ENCODE peak calls at places on chromosomes 4 and X, in four cellular contexts. A is lower lobe of right lung; Q is B cell; G is activated effector memory CD4-positive, alpha-beta T cell treated with Interleukin-2 at 50 U/mL for 16 hours. K is an unnamed sample.
A peak's percentile ranks its signal among the peaks of the same experiment; 100 is the strongest.

GRCh38 chr4:183758735-183759447 is 99.8 kb downstream of the TRAPPC11 start:
- DNase-seq in Q (no peak), A (no peak), G (no peak), K (no peak)

GRCh38 chrX:23493941-23494374 is 159.3 kb downstream of the PTCHD1 start:
- DNase-seq in G (no peak), A (no peak), Q (no peak), K (no peak)

GRCh38 chr4:134708616-134709015 is 507.0 kb upstream of the PABPC4L start:
- DNase-seq in Q (no peak), A (no peak), G (no peak), K (no peak)

GRCh38 chr4:156019238-156019637 is 65.6 kb upstream of the CTSO start:
- DNase-seq in A (no peak), Q (no peak), G (no peak), K (no peak)

GRCh38 chr4:128465523-128465922 is 177.9 kb upstream of the PGRMC2 start:
- DNase-seq in G (no peak), Q (no peak), A (no peak), K (no peak)

GRCh38 chr4:168880811-168881595 is 129.1 kb downstream of the CBR4 start:
- DNase-seq in Q (peak; percentile 30), G (no peak), A (no peak), K (peak; percentile 26)

GRCh38 chrX:12370444-12371089 is 232.3 kb downstream of the FRMPD4 start:
- DNase-seq in A (no peak), Q (no peak), G (no peak), K (no peak)

GRCh38 chr4:123107444-123108252 is 185.3 kb upstream of the NUDT6 start:
- DNase-seq in Q (no peak), A (peak; percentile 38), G (no peak), K (no peak)

GRCh38 chr4:177250056-177250696 is 59.5 kb upstream of the NEIL3 start:
- DNase-seq in G (peak; percentile 54), A (peak; percentile 71), Q (no peak), K (peak; percentile 20)

GRCh38 chrX:152637649-152638442 is at the start of gene GABRQ:
- DNase-seq in G (no peak), Q (no peak), A (peak; percentile 47), K (no peak)

GRCh38 chrX:148562846-148563245 is 62.4 kb downstream of the AFF2 start:
- DNase-seq in G (no peak), Q (no peak), A (no peak), K (no peak)

GRCh38 chr4:105194328-105195231 is 47.9 kb downstream of the TET2 start:
- DNase-seq in A (no peak), G (no peak), Q (no peak), K (peak; percentile 9)

GRCh38 chrX:96611619-96612362 is 72.9 kb upstream of the DIAPH2 start:
- DNase-seq in A (no peak), G (no peak), Q (no peak), K (no peak)

GRCh38 chr4:163484906-163485305 is 9.6 kb upstream of the TMA16 start:
- DNase-seq in G (no peak), A (no peak), Q (peak; percentile 48), K (no peak)

GRCh38 chr4:25913056-25913850 is 767 bp upstream of the SMIM20 start:
- DNase-seq in A (peak; percentile 60), G (peak; percentile 24), Q (peak; percentile 64), K (peak; percentile 15)

GRCh38 chr4:41148292-41148691 is 66.0 kb downstream of the APBB2 start:
- DNase-seq in Q (no peak), A (no peak), G (no peak), K (no peak)

GRCh38 chr4:1775731-1776500 is 17.2 kb upstream of the FGFR3 start:
- DNase-seq in Q (peak; percentile 74), A (no peak), G (no peak), K (no peak)